ENCODE peak calls at places on chromosomes 16 and 17, in six cellular contexts. Q is left ventricle myocardium inferior, U is A673, I is psoas muscle, O is fibroblast of the aortic adventitia, S is aorta. M is an unnamed sample.

GRCh38 chr17:78779848-78780247 is 2.2 kb downstream of the CYTH1 start:
- DNase-seq in U (no peak), S (peak; percentile 22), I (no peak), O (no peak), Q (no peak), M (no peak)

GRCh38 chr16:2826591-2827480 is 3.3 kb upstream of the ZG16B start:
- DNase-seq in S (peak; percentile 73), O (no peak), I (no peak), Q (no peak), U (no peak), M (no peak)

GRCh38 chr17:1490643-1491405 is 1.7 kb downstream of the MYO1C start:
- DNase-seq in I (peak; percentile 71), U (peak; percentile 70), Q (peak; percentile 83), O (peak; percentile 26), S (peak; percentile 93), M (peak; percentile 69)

GRCh38 chr16:61616088-61616487 is 420.1 kb downstream of the CDH8 start:
- DNase-seq in Q (no peak), S (no peak), I (no peak), O (no peak), U (no peak), M (no peak)

GRCh38 chr16:46801428-46802049 is 29.4 kb downstream of the C16orf87 start:
- DNase-seq in Q (no peak), O (peak; percentile 41), I (no peak), U (peak; percentile 44), S (no peak), M (no peak)

GRCh38 chr16:83158320-83158957 is 531.7 kb downstream of the CDH13 start:
- DNase-seq in U (no peak), O (no peak), Q (no peak), S (no peak), I (no peak), M (no peak)

GRCh38 chr16:1279945-1280589 is 24.2 kb downstream of the TPSD1 start:
- DNase-seq in Q (no peak), S (no peak), O (no peak), I (no peak), U (no peak), M (no peak)

GRCh38 chr17:58331815-58332719 is 3.5 kb upstream of the TSPOAP1 start:
- DNase-seq in S (peak; percentile 89), Q (peak; percentile 74), U (no peak), I (peak; percentile 65), O (no peak), M (no peak)

GRCh38 chr17:3935140-3935542 is 18.9 kb upstream of the P2RX1 start:
- DNase-seq in S (no peak), O (peak; percentile 42), U (peak; percentile 84), I (peak; percentile 49), Q (peak; percentile 68), M (no peak)

GRCh38 chr16:84507011-84507982 is 2.8 kb upstream of the MEAK7 start:
- DNase-seq in I (no peak), U (no peak), S (peak; percentile 74), Q (no peak), O (no peak), M (no peak)

GRCh38 chr16:53098526-53099317 is 43.9 kb downstream of the CHD9 start:
- DNase-seq in U (peak; percentile 90), S (peak; percentile 92), Q (peak; percentile 89), O (peak; percentile 97), I (peak; percentile 89), M (peak; percentile 100)

GRCh38 chr16:19522369-19523159 is 666 bp upstream of the GDE1 start:
- DNase-seq in I (no peak), S (no peak), O (no peak), U (no peak), Q (no peak), M (no peak)

GRCh38 chr17:19258371-19258770 is 21.2 kb downstream of the EPN2 start:
- DNase-seq in S (no peak), Q (no peak), O (no peak), I (no peak), U (no peak), M (no peak)

GRCh38 chr17:14748036-14748715 is 447.3 kb downstream of the HS3ST3B1 start:
- DNase-seq in U (no peak), I (no peak), O (no peak), Q (no peak), S (no peak), M (no peak)

GRCh38 chr16:28974437-28975157 is at the start of gene SPNS1:
- DNase-seq in Q (peak; percentile 98), U (peak; percentile 97), I (peak; percentile 98), O (peak; percentile 97), S (peak; percentile 99), M (peak; percentile 98)

GRCh38 chr17:54968954-54969400 is 412 bp downstream of the STXBP4 start:
- DNase-seq in O (peak; percentile 49), U (peak; percentile 36), Q (no peak), I (no peak), S (no peak), M (no peak)

GRCh38 chr17:67443931-67444597 is 67.0 kb downstream of the PITPNC1 start:
- DNase-seq in Q (no peak), U (peak; percentile 87), I (peak; percentile 20), O (peak; percentile 83), S (peak; percentile 11), M (no peak)

GRCh38 chr16:73067671-73068545 is 20.0 kb upstream of the ZFHX3 start:
- DNase-seq in I (no peak), Q (no peak), U (no peak), S (peak; percentile 38), O (no peak), M (no peak)

GRCh38 chr16:73069581-73070262 is 21.8 kb upstream of the ZFHX3 start:
- DNase-seq in O (no peak), U (no peak), S (peak; percentile 6), Q (no peak), I (no peak), M (no peak)

GRCh38 chr16:73074399-73074798 is 26.5 kb upstream of the ZFHX3 start:
- DNase-seq in I (no peak), O (no peak), U (no peak), S (no peak), Q (no peak), M (no peak)

GRCh38 chr16:73068546-73069401 is 20.8 kb upstream of the ZFHX3 start:
- DNase-seq in I (peak; percentile 84), Q (peak; percentile 74), U (peak; percentile 63), O (peak; percentile 96), S (peak; percentile 93), M (peak; percentile 84)

DNA sequence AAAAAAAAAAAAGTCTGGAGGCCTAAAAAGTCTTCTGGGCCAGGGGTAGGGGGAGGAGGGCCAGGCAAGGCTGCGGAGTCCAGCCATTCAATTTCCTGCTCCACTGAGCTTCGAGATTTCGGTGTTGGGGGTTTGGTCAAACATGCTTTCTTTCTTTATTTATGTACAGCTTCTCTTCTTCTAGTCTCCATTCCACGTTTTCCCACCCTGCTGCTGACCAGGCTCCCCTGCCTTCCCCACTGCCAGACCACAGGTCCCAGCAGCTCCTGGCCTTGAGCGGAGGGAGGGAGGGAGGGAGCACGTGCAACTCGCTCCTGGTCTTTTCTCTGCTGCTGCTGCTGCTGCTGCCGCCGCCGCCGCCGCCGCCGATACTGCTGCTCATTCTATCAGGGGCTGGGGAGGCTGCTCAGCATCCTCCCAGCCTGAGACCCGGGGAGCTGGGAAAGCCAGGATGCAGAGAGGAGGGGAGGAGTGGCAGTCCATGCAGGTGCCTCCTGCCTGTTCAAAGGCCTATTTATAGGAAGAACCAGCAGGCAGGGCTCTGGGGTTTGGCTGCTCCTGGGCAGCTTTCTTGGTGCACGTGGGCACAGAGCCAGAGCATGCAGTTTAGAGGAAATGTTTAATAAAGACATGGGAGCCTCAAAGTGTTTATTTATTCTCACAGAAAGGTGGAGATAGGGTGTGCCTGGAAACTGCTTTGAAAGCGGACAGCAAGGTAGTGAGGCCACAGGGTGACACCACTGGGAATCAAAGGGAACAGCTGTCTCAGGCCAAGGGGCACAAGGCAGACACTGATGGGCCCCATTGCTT is 23.4 kb upstream of the ZFHX3 start:
- DNase-seq in U (no peak), I (peak; percentile 52), S (peak; percentile 83), O (peak; percentile 47), Q (peak; percentile 60), M (no peak)
- H3K4me3 ChIP-seq in U (no peak overlapping the region), I (peak overlapping the region; percentile 51), S (no peak overlapping the region), O (no peak overlapping the region), Q (peak overlapping the region; percentile 58), M (no peak overlapping the region)

DNA sequence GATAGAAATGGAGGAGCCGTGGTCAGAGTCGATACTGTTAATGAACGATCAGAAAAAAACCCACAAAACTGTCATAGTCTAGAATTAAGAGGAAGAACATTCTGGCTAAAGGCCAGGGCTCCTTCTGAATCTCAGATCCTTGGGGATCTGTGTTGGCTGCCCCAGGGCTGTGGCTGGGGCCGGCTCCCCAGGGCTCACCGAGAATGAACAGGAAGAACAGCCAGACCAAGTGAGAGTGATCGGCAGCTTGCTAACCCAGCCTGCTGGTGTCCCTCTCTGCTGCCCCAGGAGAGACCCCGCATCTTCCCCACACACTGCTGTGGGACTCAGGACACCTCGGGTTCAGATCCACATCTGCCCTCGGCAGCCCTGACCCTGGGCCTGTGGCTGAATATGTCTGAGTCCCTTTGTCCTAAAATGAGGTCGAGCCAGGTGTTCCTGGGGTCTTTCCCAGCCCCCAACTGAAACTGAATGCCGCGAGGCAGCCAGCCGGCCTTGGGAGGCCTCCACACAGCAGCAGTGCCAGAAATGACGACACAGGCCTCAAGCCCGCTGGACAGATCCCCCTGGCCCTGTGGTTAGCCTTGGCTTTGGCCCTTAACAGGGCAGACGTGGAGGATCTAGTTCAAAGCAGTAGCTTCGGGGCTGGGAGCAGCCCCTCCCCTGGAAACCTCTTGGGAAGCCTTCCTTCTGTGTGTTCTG is 23.9 kb upstream of the CLEC18A start:
- DNase-seq in S (peak; percentile 91), Q (peak; percentile 68), U (no peak), O (peak; percentile 88), I (peak; percentile 76), M (peak; percentile 14)
- H3K4me3 ChIP-seq in S (peak overlapping the region; percentile 92), Q (peak overlapping the region; percentile 37), U (no peak overlapping the region), O (no peak overlapping the region), I (peak overlapping the region; percentile 47), M (no peak overlapping the region)

GRCh38 chr16:89565256-89565505 is 4.7 kb downstream of the RPL13 start:
- DNase-seq in O (no peak), U (no peak), Q (no peak), S (no peak), I (no peak), M (peak; percentile 38)
- H3K4me3 ChIP-seq in O (peak overlapping the region; percentile 48), U (no peak overlapping the region), Q (no peak overlapping the region), S (no peak overlapping the region), I (no peak overlapping the region), M (no peak overlapping the region)

DNA sequence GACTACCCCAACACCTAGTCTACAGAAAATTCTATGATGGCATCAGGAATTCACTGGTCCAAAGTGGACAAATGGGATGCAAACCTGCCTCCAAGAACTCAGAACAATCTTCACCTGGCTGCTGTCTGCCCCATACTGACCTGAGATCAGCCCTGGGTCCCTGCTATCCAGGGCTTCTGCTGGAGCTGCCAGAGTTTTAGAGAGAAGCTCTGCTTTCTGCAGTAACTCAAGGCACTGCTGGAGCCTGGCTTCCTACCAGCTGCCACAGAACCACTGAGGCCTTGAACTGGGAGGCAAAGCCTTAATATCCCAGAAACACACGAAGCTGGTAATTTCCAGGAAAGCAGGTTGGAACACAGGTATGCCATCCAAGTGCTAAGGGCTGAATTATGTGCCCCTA is 7.5 kb downstream of the TMEM170A start:
- DNase-seq in S (no peak), I (no peak), U (no peak), O (no peak), Q (no peak), M (no peak)
- H3K4me3 ChIP-seq in S (no peak overlapping the region), I (no peak overlapping the region), U (no peak overlapping the region), O (no peak overlapping the region), Q (no peak overlapping the region), M (no peak overlapping the region)